ENCODE peak calls at places on chromosome 10, in six cellular contexts. D, L, X, B, S and F are unnamed samples.
A peak's percentile ranks its signal among the peaks of the same experiment; 100 is the strongest.

GRCh38 chr10:91698258-91698657 is 65.4 kb upstream of the PPP1R3C start:
- DNase-seq in B (no peak), X (no peak), L (no peak), S (no peak), D (no peak), F (no peak)

GRCh38 chr10:132521466-132522102 is 16.0 kb upstream of the INPP5A start:
- DNase-seq in B (no peak), L (no peak), X (no peak), D (no peak), S (no peak), F (peak; percentile 52)

GRCh38 chr10:113709221-113709838 is 29.6 kb downstream of the CASP7 start:
- DNase-seq in S (peak; percentile 92), L (peak; percentile 13), B (no peak), D (peak; percentile 33), X (peak; percentile 44), F (no peak)

GRCh38 chr10:43390333-43390732 is 18.7 kb downstream of the HNRNPF start:
- DNase-seq in X (no peak), S (no peak), D (no peak), L (no peak), B (no peak), F (no peak)

GRCh38 chr10:30820282-30820991 is 190.9 kb upstream of the LYZL2 start:
- DNase-seq in B (no peak), D (peak; percentile 67), X (no peak), S (peak; percentile 57), L (no peak), F (no peak)

GRCh38 chr10:109981641-109982040 is 26.1 kb upstream of the ADD3 start:
- DNase-seq in X (no peak), D (no peak), L (no peak), B (no peak), S (no peak), F (no peak)

GRCh38 chr10:31372439-31372838 is 53.4 kb downstream of the ZEB1 start:
- DNase-seq in X (no peak), S (no peak), B (no peak), D (no peak), L (no peak), F (no peak)

GRCh38 chr10:79374312-79375191 is 27.3 kb downstream of the PPIF start:
- DNase-seq in D (no peak), S (peak; percentile 68), L (peak; percentile 92), X (no peak), B (peak; percentile 85), F (peak; percentile 75)

GRCh38 chr10:73556855-73557254 is 34.3 kb downstream of the USP54 start:
- DNase-seq in S (no peak), B (no peak), X (no peak), L (no peak), D (no peak), F (no peak)

GRCh38 chr10:97764519-97764931 is 7.3 kb downstream of the SFRP5 start:
- DNase-seq in B (no peak), X (no peak), L (no peak), D (no peak), S (no peak), F (no peak)

GRCh38 chr10:24518981-24519597 is 204.6 kb downstream of the ARHGAP21 start:
- DNase-seq in B (peak; percentile 67), L (peak; percentile 73), S (peak; percentile 54), D (no peak), X (no peak), F (peak; percentile 42)

GRCh38 chr10:14325325-14325955 is 5.3 kb downstream of the FRMD4A start:
- DNase-seq in D (no peak), B (peak; percentile 18), L (peak; percentile 39), X (no peak), S (peak; percentile 3), F (peak; percentile 65)

GRCh38 chr10:63266337-63267327 is 133.5 kb downstream of the NRBF2 start:
- DNase-seq in X (no peak), L (no peak), B (no peak), D (no peak), S (no peak), F (peak; percentile 34)

GRCh38 chr10:99784025-99784730 is 1.7 kb downstream of the ABCC2 start:
- DNase-seq in S (peak; percentile 72), X (peak; percentile 53), D (peak; percentile 62), L (no peak), B (no peak), F (no peak)

GRCh38 chr10:47458466-47459154 is 25.3 kb downstream of the ANXA8 start:
- DNase-seq in L (no peak), D (peak; percentile 50), B (no peak), S (peak; percentile 87), X (peak; percentile 33), F (no peak)

GRCh38 chr10:93921338-93921737 is 27.6 kb downstream of the SLC35G1 start:
- DNase-seq in D (no peak), B (no peak), L (peak; percentile 16), X (no peak), S (no peak), F (peak; percentile 25)

GRCh38 chr10:100746413-100746931 is 1.1 kb downstream of the PAX2 start:
- DNase-seq in L (no peak), D (no peak), X (no peak), B (no peak), S (no peak), F (no peak)

GRCh38 chr10:93160829-93161228 is 87.1 kb downstream of the CYP26A1 start:
- DNase-seq in D (peak; percentile 86), X (peak; percentile 19), S (peak; percentile 61), B (no peak), L (no peak), F (no peak)

GRCh38 chr10:86961481-86962091 is 3.2 kb downstream of the SNCG start:
- DNase-seq in L (peak; percentile 37), B (no peak), X (no peak), D (no peak), S (no peak), F (no peak)

GRCh38 chr10:91799580-91799975 is 1.4 kb downstream of the TNKS2 start:
- DNase-seq in D (no peak), S (peak; percentile 28), X (no peak), L (no peak), B (peak; percentile 21), F (no peak)

GRCh38 chr10:2362331-2362730 is 625.0 kb upstream of the ADARB2 start:
- DNase-seq in L (no peak), D (no peak), B (no peak), S (no peak), X (no peak), F (no peak)

GRCh38 chr10:93745411-93746065 is 12.2 kb upstream of the LGI1 start:
- DNase-seq in D (no peak), X (no peak), B (peak; percentile 32), S (peak; percentile 82), L (peak; percentile 37), F (peak; percentile 43)

GRCh38 chr10:97861351-97861750 is 11.7 kb downstream of the GOLGA7B start:
- DNase-seq in X (peak; percentile 14), B (peak; percentile 93), L (no peak), S (peak; percentile 23), D (peak; percentile 55), F (no peak)

GRCh38 chr10:20596911-20597310 is 300.2 kb downstream of the NEBL start:
- DNase-seq in L (no peak), B (no peak), S (peak; percentile 65), X (no peak), D (no peak), F (no peak)
- H3K4me3 ChIP-seq in L (no peak overlapping the region), B (no peak overlapping the region), S (no peak overlapping the region), X (no peak overlapping the region), D (no peak overlapping the region), F (no peak overlapping the region)

GRCh38 chr10:48473704-48474103 is 131.2 kb downstream of the ARHGAP22 start:
- DNase-seq in L (no peak), B (no peak), S (no peak), D (no peak), X (no peak), F (no peak)
- H3K4me3 ChIP-seq in L (no peak overlapping the region), B (no peak overlapping the region), S (no peak overlapping the region), D (no peak overlapping the region), X (no peak overlapping the region), F (no peak overlapping the region)

GRCh38 chr10:75592014-75592842 is 160.8 kb downstream of the LRMDA start:
- DNase-seq in B (no peak), D (no peak), L (no peak), X (no peak), S (no peak), F (no peak)
- H3K4me3 ChIP-seq in B (no peak overlapping the region), D (no peak overlapping the region), L (no peak overlapping the region), X (no peak overlapping the region), S (peak overlapping the region; percentile 42), F (no peak overlapping the region)

DNA sequence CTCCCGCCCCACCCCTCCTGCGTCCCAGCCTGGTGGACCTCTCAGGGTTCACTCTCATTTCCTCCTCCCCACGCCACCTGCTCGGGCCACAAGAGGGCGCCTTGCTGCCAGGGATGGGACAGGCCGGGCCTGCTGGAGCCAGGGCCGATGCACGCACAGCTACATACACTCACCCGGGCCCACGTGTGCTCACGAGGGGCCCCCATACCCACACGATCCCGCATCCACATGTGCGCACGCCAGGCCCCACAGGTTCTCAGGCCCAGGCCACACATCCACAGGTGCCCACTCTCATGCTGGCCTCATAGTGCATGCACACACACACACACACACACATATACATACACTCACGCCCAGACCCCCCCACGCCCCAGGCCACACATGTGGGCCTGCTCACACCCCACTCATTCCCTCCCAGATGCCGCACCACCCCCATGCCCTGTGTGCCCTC is 68.6 kb downstream of the LHPP start:
- DNase-seq in X (peak; percentile 17), L (peak; percentile 98), D (peak; percentile 35), S (peak; percentile 83), B (peak; percentile 92), F (peak; percentile 85)
- H3K4me3 ChIP-seq in X (no peak overlapping the region), L (no peak overlapping the region), D (no peak overlapping the region), S (no peak overlapping the region), B (no peak overlapping the region), F (no peak overlapping the region)

GRCh38 chr10:78301481-78301880 is 267.8 kb downstream of the RPS24 start:
- DNase-seq in L (no peak), D (no peak), B (no peak), X (no peak), S (no peak), F (no peak)

GRCh38 chr10:78300526-78300925 is 266.9 kb downstream of the RPS24 start:
- DNase-seq in L (no peak), S (no peak), X (no peak), B (no peak), D (no peak), F (no peak)

GRCh38 chr10:78302739-78302988 is 269.0 kb downstream of the RPS24 start:
- DNase-seq in B (no peak), X (no peak), S (no peak), D (no peak), L (no peak), F (no peak)

GRCh38 chr10:78302989-78303854 is 269.6 kb downstream of the RPS24 start:
- DNase-seq in D (peak; percentile 41), X (peak; percentile 10), B (peak; percentile 97), S (peak; percentile 85), L (peak; percentile 99), F (peak; percentile 97)

GRCh38 chr10:78301891-78302738 is 268.5 kb downstream of the RPS24 start:
- DNase-seq in D (no peak), L (peak; percentile 57), X (no peak), S (no peak), B (no peak), F (peak; percentile 28)
- H3K4me3 ChIP-seq in D (peak overlapping the region; percentile 46), L (no peak overlapping the region), X (peak overlapping the region; percentile 68), S (peak overlapping the region; percentile 81), B (peak overlapping the region; percentile 58), F (peak overlapping the region; percentile 69)

GRCh38 chr10:71770255-71770654 is 3.1 kb downstream of the VSIR start:
- DNase-seq in D (peak; percentile 27), S (peak; percentile 46), X (no peak), L (no peak), B (no peak), F (peak; percentile 87)
- H3K4me3 ChIP-seq in D (no peak overlapping the region), S (peak overlapping the region; percentile 12), X (no peak overlapping the region), L (no peak overlapping the region), B (no peak overlapping the region), F (peak overlapping the region; percentile 62)

GRCh38 chr10:34808789-34809745 is 6.0 kb downstream of the PARD3 start:
- DNase-seq in D (no peak), L (peak; percentile 50), X (no peak), B (no peak), S (peak; percentile 73), F (no peak)
- H3K4me3 ChIP-seq in D (peak overlapping the region; percentile 41), L (no peak overlapping the region), X (peak overlapping the region; percentile 46), B (no peak overlapping the region), S (peak overlapping the region; percentile 73), F (no peak overlapping the region)